ENCODE peak calls at places on chromosomes 16 and 17, in four cellular contexts. One of them, this sample, is unnamed.

GRCh38 chr17:9628509-9628908 is 16.8 kb upstream of the USP43 start:
- DNase-seq in K562: no peak
- DNase-seq in GM12878: no peak
- DNase-seq in HepG2: no peak
- DNase-seq in this sample: no peak

GRCh38 chr17:37107406-37108083 is 158.8 kb downstream of the AATF start:
- DNase-seq in K562: no peak
- DNase-seq in GM12878: no peak
- DNase-seq in HepG2: no peak
- DNase-seq in this sample: no peak

GRCh38 chr16:50210266-50211038 is 55.9 kb upstream of the ADCY7 start:
- DNase-seq in K562: peak; percentile 51
- DNase-seq in GM12878: peak; percentile 48
- DNase-seq in HepG2: peak; percentile 77
- DNase-seq in this sample: peak; percentile 64

GRCh38 chr16:59886021-59886420 is 1151.9 kb upstream of the GOT2 start:
- DNase-seq in K562: no peak
- DNase-seq in GM12878: no peak
- DNase-seq in HepG2: no peak
- DNase-seq in this sample: no peak

GRCh38 chr17:74325743-74326379 is at the start of gene KIF19:
- DNase-seq in K562: peak; percentile 94
- DNase-seq in GM12878: no peak
- DNase-seq in HepG2: no peak
- DNase-seq in this sample: no peak

GRCh38 chr17:45934044-45934979 is 40.0 kb downstream of the MAPT start:
- DNase-seq in K562: no peak
- DNase-seq in GM12878: no peak
- DNase-seq in HepG2: no peak
- DNase-seq in this sample: no peak

GRCh38 chr16:60485877-60486489 is 1550.3 kb downstream of the CDH8 start:
- DNase-seq in K562: no peak
- DNase-seq in GM12878: no peak
- DNase-seq in HepG2: no peak
- DNase-seq in this sample: no peak

GRCh38 chr16:4564661-4565267 is 8.6 kb downstream of the C16orf96 start:
- DNase-seq in K562: no peak
- DNase-seq in GM12878: no peak
- DNase-seq in HepG2: no peak
- DNase-seq in this sample: no peak

GRCh38 chr17:4241535-4241934 is 22.2 kb downstream of the ANKFY1 start:
- DNase-seq in K562: no peak
- DNase-seq in GM12878: no peak
- DNase-seq in HepG2: no peak
- DNase-seq in this sample: no peak

GRCh38 chr16:47492428-47493357 is 31.6 kb downstream of the PHKB start:
- DNase-seq in K562: peak; percentile 59
- DNase-seq in GM12878: peak; percentile 76
- DNase-seq in HepG2: peak; percentile 92
- DNase-seq in this sample: peak; percentile 74

GRCh38 chr17:1362065-1362848 is 37.8 kb downstream of the YWHAE start:
- DNase-seq in K562: no peak
- DNase-seq in GM12878: no peak
- DNase-seq in HepG2: no peak
- DNase-seq in this sample: no peak

GRCh38 chr17:79864617-79865250 is 25.5 kb upstream of the CBX4 start:
- DNase-seq in K562: no peak
- DNase-seq in GM12878: no peak
- DNase-seq in HepG2: no peak
- DNase-seq in this sample: no peak

GRCh38 chr17:8188408-8188839 is 1.6 kb downstream of the BORCS6 start:
- DNase-seq in K562: no peak
- DNase-seq in GM12878: no peak
- DNase-seq in HepG2: no peak
- DNase-seq in this sample: no peak

GRCh38 chr17:18877104-18877503 is 19.2 kb downstream of the PRPSAP2 start:
- DNase-seq in K562: no peak
- DNase-seq in GM12878: no peak
- DNase-seq in HepG2: no peak
- DNase-seq in this sample: no peak

GRCh38 chr17:42142371-42142896 is 12.4 kb downstream of the RAB5C start:
- DNase-seq in K562: no peak
- DNase-seq in GM12878: no peak
- DNase-seq in HepG2: no peak
- DNase-seq in this sample: no peak

GRCh38 chr17:52145496-52145895 is 13.0 kb downstream of the CA10 start:
- DNase-seq in K562: no peak
- DNase-seq in GM12878: no peak
- DNase-seq in HepG2: no peak
- DNase-seq in this sample: no peak

GRCh38 chr17:72411124-72411563 is 290.3 kb downstream of the SOX9 start:
- DNase-seq in K562: no peak
- DNase-seq in GM12878: no peak
- DNase-seq in HepG2: no peak
- DNase-seq in this sample: no peak

GRCh38 chr17:7477392-7478275 is 1.8 kb downstream of the ZBTB4 start:
- DNase-seq in K562: no peak
- DNase-seq in GM12878: no peak
- DNase-seq in HepG2: peak; percentile 31
- DNase-seq in this sample: no peak

GRCh38 chr16:81830845-81831600 is 51.9 kb downstream of the PLCG2 start:
- DNase-seq in K562: no peak
- DNase-seq in GM12878: no peak
- DNase-seq in HepG2: no peak
- DNase-seq in this sample: no peak

GRCh38 chr16:2026461-2027023 is at the start of gene NHERF2:
- DNase-seq in K562: peak; percentile 86
- DNase-seq in GM12878: no peak
- DNase-seq in HepG2: no peak
- DNase-seq in this sample: peak; percentile 77

GRCh38 chr17:68318103-68318991 is 27.1 kb downstream of the ARSG start:
- DNase-seq in K562: no peak
- DNase-seq in GM12878: no peak
- DNase-seq in HepG2: peak; percentile 87
- DNase-seq in this sample: no peak

GRCh38 chr17:80892019-80892855 is 99.4 kb upstream of the CHMP6 start:
- DNase-seq in K562: peak; percentile 88
- DNase-seq in GM12878: peak; percentile 77
- DNase-seq in HepG2: no peak
- DNase-seq in this sample: peak; percentile 53

GRCh38 chr17:5418858-5419355 is 555 bp downstream of the NUP88 start:
- DNase-seq in K562: no peak
- DNase-seq in GM12878: peak; percentile 84
- DNase-seq in HepG2: peak; percentile 17
- DNase-seq in this sample: no peak

GRCh38 chr17:82388223-82388921 is 16.8 kb downstream of the UTS2R start:
- DNase-seq in K562: peak; percentile 56
- DNase-seq in GM12878: no peak
- DNase-seq in HepG2: peak; percentile 55
- DNase-seq in this sample: no peak

GRCh38 chr16:25210758-25211157 is 6.0 kb upstream of the AQP8 start:
- DNase-seq in K562: peak; percentile 54
- DNase-seq in GM12878: no peak
- DNase-seq in HepG2: no peak
- DNase-seq in this sample: no peak

GRCh38 chr17:67392111-67392510 is 15.0 kb downstream of the PITPNC1 start:
- DNase-seq in K562: no peak
- DNase-seq in GM12878: no peak
- DNase-seq in HepG2: no peak
- DNase-seq in this sample: no peak

GRCh38 chr17:72603346-72604242 is 482.8 kb downstream of the SOX9 start:
- DNase-seq in K562: no peak
- DNase-seq in GM12878: no peak
- DNase-seq in HepG2: no peak
- DNase-seq in this sample: no peak

GRCh38 chr16:89024546-89024945 is 47.5 kb upstream of the CBFA2T3 start:
- DNase-seq in K562: no peak
- DNase-seq in GM12878: no peak
- DNase-seq in HepG2: no peak
- DNase-seq in this sample: no peak

DNA sequence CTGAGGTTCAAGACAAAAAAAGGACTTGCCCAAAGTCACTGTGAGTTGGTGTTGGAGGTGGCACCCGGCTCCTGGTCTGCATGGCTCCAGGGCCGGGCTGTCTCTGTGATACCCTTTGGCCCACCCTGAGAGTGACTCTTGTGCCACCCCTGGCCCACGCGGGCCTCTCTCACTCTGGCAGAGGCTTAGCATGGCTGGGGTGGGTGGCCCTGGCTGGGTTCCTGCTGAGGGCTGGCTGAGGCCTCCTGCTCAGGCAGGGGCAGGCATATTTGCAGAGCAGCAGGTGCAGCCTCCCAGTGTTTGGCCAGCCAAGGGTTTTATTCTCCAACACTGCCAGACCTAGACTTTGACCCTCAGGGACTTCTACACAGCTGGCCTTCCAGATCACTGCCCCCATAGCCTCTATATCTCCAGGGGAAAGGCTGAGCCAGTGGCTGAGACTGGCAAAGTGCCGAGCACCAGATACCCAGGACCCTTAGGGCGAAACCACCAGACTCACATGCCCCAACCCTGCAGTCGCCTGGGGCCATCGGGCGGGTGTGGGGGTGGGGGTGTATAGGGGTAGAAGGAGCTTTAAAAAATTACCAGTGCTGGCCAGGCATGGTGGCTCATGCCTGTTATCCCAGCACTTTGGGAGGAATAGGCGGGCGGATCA is 21.5 kb upstream of the ADGRG1 start:
- DNase-seq in K562: no peak
- DNase-seq in GM12878: no peak
- DNase-seq in HepG2: peak; percentile 85
- DNase-seq in this sample: no peak
- TF ChIP-seq TARDBP in K562: no peak
- TF ChIP-seq TARDBP in GM12878: no peak
- TF ChIP-seq TARDBP in HepG2: peak; percentile 36
- TF ChIP-seq TARDBP in this sample: no peak

GRCh38 chr16:11679250-11679649 is 11.0 kb downstream of the SNN start:
- DNase-seq in K562: no peak
- DNase-seq in GM12878: no peak
- DNase-seq in HepG2: no peak
- DNase-seq in this sample: no peak
- TF ChIP-seq TARDBP in K562: no peak
- TF ChIP-seq TARDBP in GM12878: no peak
- TF ChIP-seq TARDBP in HepG2: no peak
- TF ChIP-seq TARDBP in this sample: no peak

GRCh38 chr16:946048-946395 is 24.8 kb downstream of the LMF1 start:
- DNase-seq in K562: no peak
- DNase-seq in GM12878: no peak
- DNase-seq in HepG2: no peak
- DNase-seq in this sample: no peak

GRCh38 chr16:939941-940340 is 30.8 kb downstream of the LMF1 start:
- DNase-seq in K562: no peak
- DNase-seq in GM12878: no peak
- DNase-seq in HepG2: no peak
- DNase-seq in this sample: no peak

GRCh38 chr16:943971-944370 is 26.8 kb downstream of the LMF1 start:
- DNase-seq in K562: no peak
- DNase-seq in GM12878: no peak
- DNase-seq in HepG2: no peak
- DNase-seq in this sample: no peak

GRCh38 chr16:942436-943060 is 28.2 kb downstream of the LMF1 start:
- DNase-seq in K562: no peak
- DNase-seq in GM12878: no peak
- DNase-seq in HepG2: no peak
- DNase-seq in this sample: no peak

GRCh38 chr16:945271-946047 is 25.3 kb downstream of the LMF1 start:
- DNase-seq in K562: no peak
- DNase-seq in GM12878: no peak
- DNase-seq in HepG2: no peak
- DNase-seq in this sample: no peak
- TF ChIP-seq TARDBP in K562: no peak
- TF ChIP-seq TARDBP in GM12878: no peak
- TF ChIP-seq TARDBP in HepG2: no peak
- TF ChIP-seq TARDBP in this sample: no peak

DNA sequence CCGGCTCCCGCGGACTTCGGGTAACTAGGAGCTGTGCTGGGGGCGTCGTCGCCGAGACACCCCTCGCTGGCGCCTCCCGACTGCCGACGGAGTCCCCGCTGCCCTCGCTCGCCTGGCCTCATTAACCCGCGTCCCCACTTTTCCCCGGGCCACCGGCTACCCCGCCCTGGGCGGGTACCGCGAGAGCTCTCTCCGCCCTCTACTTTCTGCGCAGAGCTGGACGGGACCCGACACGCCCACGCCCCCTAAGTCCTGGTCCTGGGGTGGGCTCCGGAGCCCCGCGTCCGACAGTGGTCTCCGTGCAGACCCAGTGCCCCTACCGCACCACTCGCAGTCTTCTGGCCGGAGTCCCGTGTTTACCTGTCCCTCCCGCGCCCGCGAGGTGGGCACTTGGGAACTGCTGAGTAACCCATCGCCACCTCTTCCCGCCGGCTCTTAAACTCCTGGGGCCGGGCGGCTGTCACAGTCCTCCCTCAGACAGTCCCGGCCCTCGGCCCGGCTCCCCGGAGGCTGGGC is 421 bp upstream of the TLCD1 start:
- DNase-seq in K562: no peak
- DNase-seq in GM12878: no peak
- DNase-seq in HepG2: peak; percentile 48
- DNase-seq in this sample: no peak
- TF ChIP-seq TARDBP in K562: no peak
- TF ChIP-seq TARDBP in GM12878: no peak
- TF ChIP-seq TARDBP in HepG2: no peak
- TF ChIP-seq TARDBP in this sample: no peak

DNA sequence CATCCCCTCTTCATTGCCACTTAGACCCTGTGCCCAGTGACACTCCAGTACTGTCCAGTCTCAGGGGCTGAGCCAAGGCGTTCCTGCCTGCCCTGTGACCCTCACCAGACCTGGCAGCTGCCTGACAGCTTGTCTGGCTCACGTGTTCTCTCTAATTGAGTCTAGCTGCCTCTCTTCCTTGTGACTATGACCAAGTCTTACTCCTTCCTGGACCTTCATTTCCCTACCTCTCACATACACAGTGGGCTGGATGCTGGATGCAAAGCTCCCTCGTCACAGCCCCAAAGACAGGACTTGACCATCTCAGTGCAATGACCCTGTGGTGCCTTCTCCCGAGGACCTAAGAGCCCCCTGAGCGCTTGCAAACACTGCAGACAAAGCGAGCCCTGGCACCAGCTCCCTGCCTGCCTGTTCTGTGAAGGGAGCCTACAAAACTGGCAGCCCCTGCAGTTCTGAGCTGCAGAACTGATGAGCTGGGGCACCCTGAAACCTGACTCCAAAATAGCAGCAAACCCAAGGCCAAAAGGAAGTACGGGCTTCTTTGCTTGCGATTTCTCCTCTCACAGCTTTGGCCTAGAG is 1.7 kb downstream of the DEXI start:
- DNase-seq in K562: no peak
- DNase-seq in GM12878: no peak
- DNase-seq in HepG2: no peak
- DNase-seq in this sample: no peak
- TF ChIP-seq TARDBP in K562: no peak
- TF ChIP-seq TARDBP in GM12878: no peak
- TF ChIP-seq TARDBP in HepG2: no peak
- TF ChIP-seq TARDBP in this sample: no peak